ENCODE peak calls at places on chromosomes 2 and 18, in nine cellular contexts. N is NCI-H345, R is AG09319, O is RWPE1, Y is aorta, J is stromal cell of bone marrow, E is ELR, K is DMS79 treated with DMSO at 0.1 percent for 48 hours, T is fibroblast of the conjunctiva. F is an unnamed sample.

GRCh38 chr2:23669413-23670244 is 257.3 kb downstream of the ATAD2B start:
- DNase-seq in N (no peak), R (no peak), O (peak; percentile 82), Y (peak; percentile 90), J (peak; percentile 34), E (no peak), K (no peak), T (peak; percentile 35), F (no peak)

GRCh38 chr2:26144031-26144430 is 28.9 kb upstream of the GAREM2 start:
- DNase-seq in N (no peak), R (no peak), O (no peak), Y (no peak), J (no peak), E (no peak), K (peak; percentile 32), T (no peak), F (no peak)

GRCh38 chr2:172806426-172807008 is 70.9 kb downstream of the RAPGEF4 start:
- DNase-seq in N (peak; percentile 31), R (peak; percentile 22), O (peak; percentile 48), Y (no peak), J (no peak), E (peak; percentile 71), K (peak; percentile 87), T (peak; percentile 37), F (peak; percentile 11)

GRCh38 chr2:73856214-73856613 is 27.5 kb downstream of the STAMBP start:
- DNase-seq in N (no peak), R (no peak), O (no peak), Y (no peak), J (peak; percentile 87), E (peak; percentile 86), K (no peak), T (no peak), F (no peak)

GRCh38 chr18:79513381-79514081 is 117.8 kb downstream of the NFATC1 start:
- DNase-seq in N (no peak), R (no peak), O (no peak), Y (peak; percentile 72), J (no peak), E (no peak), K (no peak), T (no peak), F (no peak)

GRCh38 chr18:74459877-74460276 is 2.8 kb upstream of the DIPK1C start:
- DNase-seq in N (no peak), R (no peak), O (no peak), Y (no peak), J (no peak), E (peak; percentile 27), K (no peak), T (no peak), F (no peak)

GRCh38 chr2:174787485-174788205 is 23.4 kb upstream of the CHRNA1 start:
- DNase-seq in N (no peak), R (peak; percentile 100), O (no peak), Y (no peak), J (peak; percentile 84), E (peak; percentile 95), K (peak; percentile 18), T (peak; percentile 99), F (no peak)

GRCh38 chr2:84838434-84839145 is 42.3 kb downstream of the TRABD2A start:
- DNase-seq in N (no peak), R (no peak), O (no peak), Y (no peak), J (no peak), E (no peak), K (no peak), T (no peak), F (no peak)

GRCh38 chr18:9737814-9738160 is 29.7 kb downstream of the RAB31 start:
- DNase-seq in N (peak; percentile 91), R (no peak), O (no peak), Y (no peak), J (no peak), E (peak; percentile 36), K (peak; percentile 74), T (no peak), F (no peak)

F was measured in GM06990.